ENCODE peak calls at places on chromosomes 16 and 17, in five cellular contexts. A is PC-9, E is hepatocyte, G is uterus, V is K562. S is an unnamed sample.
A peak's percentile ranks its signal among the peaks of the same experiment; 100 is the strongest.

GRCh38 chr17:9202572-9202971 is 181.3 kb downstream of the NTN1 start:
- DNase-seq in G (no peak), A (no peak), V (no peak), E (no peak), S (no peak)

GRCh38 chr17:42459983-42460300 is 1.3 kb downstream of the ATP6V0A1 start:
- DNase-seq in A (peak; percentile 76), V (peak; percentile 27), E (peak; percentile 33), G (no peak), S (no peak)

GRCh38 chr17:56367381-56367780 is 214.1 kb downstream of the ANKFN1 start:
- DNase-seq in V (no peak), A (no peak), G (no peak), E (no peak), S (no peak)

GRCh38 chr17:13002761-13003453 is 14.9 kb downstream of the ELAC2 start:
- DNase-seq in A (no peak), E (peak; percentile 88), V (peak; percentile 46), G (peak; percentile 81), S (peak; percentile 70)

GRCh38 chr17:43043306-43043705 is 18.3 kb downstream of the RND2 start:
- DNase-seq in A (no peak), E (no peak), G (no peak), V (no peak), S (no peak)

GRCh38 chr17:81365601-81366585 is 29.4 kb upstream of the BAHCC1 start:
- DNase-seq in V (peak; percentile 60), E (peak; percentile 66), G (peak; percentile 79), A (peak; percentile 88), S (peak; percentile 89)

GRCh38 chr16:48231675-48232214 is 12.4 kb upstream of the LONP2 start:
- DNase-seq in V (peak; percentile 25), E (peak; percentile 46), G (no peak), A (no peak), S (no peak)

GRCh38 chr16:57371494-57372371 is 557 bp upstream of the CX3CL1 start:
- DNase-seq in A (no peak), E (no peak), G (no peak), V (no peak), S (no peak)

GRCh38 chr16:88681709-88682451 is 4.4 kb downstream of the SNAI3 start:
- DNase-seq in A (no peak), G (no peak), E (no peak), V (no peak), S (peak; percentile 71)

GRCh38 chr16:13907431-13907830 is 12.5 kb upstream of the ERCC4 start:
- DNase-seq in E (no peak), V (no peak), G (no peak), A (no peak), S (no peak)

GRCh38 chr16:26273607-26274006 is 581.8 kb downstream of the HS3ST4 start:
- DNase-seq in V (no peak), A (no peak), E (no peak), G (no peak), S (no peak)
- H3K9me3 ChIP-seq in V (no peaks in the 10 kb centered on the region), A (no peaks in the 10 kb centered on the region), E (no peaks in the 10 kb centered on the region), G (no peaks in the 10 kb centered on the region), S (peaks cover 8% of the 10 kb centered on the region)

GRCh38 chr17:61205931-61206330 is 193.7 kb upstream of the TBX2 start:
- DNase-seq in G (no peak), E (no peak), A (no peak), V (no peak), S (no peak)

GRCh38 chr17:61209099-61209439 is 190.6 kb upstream of the TBX2 start:
- DNase-seq in G (no peak), A (no peak), V (no peak), E (no peak), S (no peak)

GRCh38 chr17:61206922-61207321 is 192.7 kb upstream of the TBX2 start:
- DNase-seq in A (no peak), E (no peak), G (no peak), V (no peak), S (no peak)

GRCh38 chr17:61209524-61209923 is 190.1 kb upstream of the TBX2 start:
- DNase-seq in V (no peak), E (no peak), G (no peak), A (no peak), S (no peak)

DNA sequence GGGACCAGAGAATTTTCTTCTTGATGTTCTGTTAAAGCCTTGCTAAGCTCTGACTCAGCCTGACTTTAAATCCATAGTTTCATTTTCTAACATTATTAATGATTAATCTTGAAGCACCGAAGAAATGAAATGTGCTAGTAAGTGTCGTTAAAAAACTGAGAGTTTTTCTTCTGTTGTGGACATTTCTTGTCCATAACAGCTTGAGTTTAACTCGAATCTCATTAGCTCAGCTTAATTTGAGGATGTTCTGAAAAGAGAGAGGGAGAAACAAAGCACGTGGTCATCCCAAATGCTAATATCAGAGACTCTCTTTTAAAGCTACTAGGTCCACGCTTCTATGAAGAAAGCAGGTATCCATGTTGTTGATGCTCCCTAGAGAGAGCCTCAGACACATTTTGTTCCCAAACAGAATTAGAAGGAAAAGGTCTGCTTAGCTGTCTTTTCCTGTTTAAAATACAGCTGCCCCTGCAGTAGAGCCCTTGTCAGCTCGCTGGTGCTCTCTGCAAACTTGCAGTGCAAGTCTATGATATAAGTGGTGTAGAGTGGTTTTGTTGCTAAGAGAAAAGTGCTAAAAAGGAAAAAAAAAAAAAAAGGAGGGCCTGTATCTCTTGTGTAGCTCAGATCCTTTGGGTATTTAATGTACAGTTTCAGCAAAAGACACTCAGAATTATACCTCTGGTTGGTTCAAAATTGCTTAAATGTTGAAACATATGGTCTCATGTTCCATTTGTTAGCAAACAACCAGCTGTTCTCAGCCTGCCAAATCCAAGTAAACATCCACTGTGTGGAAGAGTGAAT is 191.1 kb upstream of the TBX2 start:
- DNase-seq in V (no peak), G (no peak), E (peak; percentile 26), A (no peak), S (no peak)
- H3K27ac ChIP-seq in V (no peak overlapping the region), G (peak overlapping the region; percentile 68), E (peak overlapping the region; percentile 81), A (no peak overlapping the region), S (peak overlapping the region; percentile 53)

DNA sequence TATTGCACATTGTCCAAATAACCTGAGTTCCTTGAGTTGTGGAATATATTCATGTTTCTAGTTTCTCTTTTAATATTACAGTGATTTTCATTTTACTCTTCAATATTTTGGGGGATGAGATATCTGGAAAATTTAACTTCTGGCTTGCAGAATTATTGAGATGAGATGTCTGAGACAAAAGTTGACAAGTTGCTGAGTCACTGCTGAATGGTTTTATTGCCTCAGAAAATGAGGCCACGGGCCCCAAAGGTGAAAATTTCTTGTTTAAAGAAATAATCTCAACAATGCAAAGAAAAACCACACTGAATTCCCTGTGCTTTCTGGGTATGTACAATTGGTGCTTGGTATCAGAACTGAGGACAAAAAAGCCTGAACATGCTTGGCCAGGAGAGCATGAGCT is 129.2 kb upstream of the TOM1L1 start:
- DNase-seq in G (no peak), E (peak; percentile 7), A (no peak), V (no peak), S (no peak)
- H3K4me3 ChIP-seq in G (no peak overlapping the region), E (no peak overlapping the region), A (no peak overlapping the region), V (no peak overlapping the region), S (no peak overlapping the region)

GRCh38 chr17:22131740-22132139 is 439.4 kb downstream of the KCNJ18 start:
- DNase-seq in V (no peak), E (no peak), G (no peak), A (no peak), S (no peak)
- H3K9me3 ChIP-seq in V (no peaks in the 10 kb centered on the region), E (peaks cover 5% of the 10 kb centered on the region), G (peaks cover 3% of the 10 kb centered on the region), A (no peaks in the 10 kb centered on the region), S (no peaks in the 10 kb centered on the region)

DNA sequence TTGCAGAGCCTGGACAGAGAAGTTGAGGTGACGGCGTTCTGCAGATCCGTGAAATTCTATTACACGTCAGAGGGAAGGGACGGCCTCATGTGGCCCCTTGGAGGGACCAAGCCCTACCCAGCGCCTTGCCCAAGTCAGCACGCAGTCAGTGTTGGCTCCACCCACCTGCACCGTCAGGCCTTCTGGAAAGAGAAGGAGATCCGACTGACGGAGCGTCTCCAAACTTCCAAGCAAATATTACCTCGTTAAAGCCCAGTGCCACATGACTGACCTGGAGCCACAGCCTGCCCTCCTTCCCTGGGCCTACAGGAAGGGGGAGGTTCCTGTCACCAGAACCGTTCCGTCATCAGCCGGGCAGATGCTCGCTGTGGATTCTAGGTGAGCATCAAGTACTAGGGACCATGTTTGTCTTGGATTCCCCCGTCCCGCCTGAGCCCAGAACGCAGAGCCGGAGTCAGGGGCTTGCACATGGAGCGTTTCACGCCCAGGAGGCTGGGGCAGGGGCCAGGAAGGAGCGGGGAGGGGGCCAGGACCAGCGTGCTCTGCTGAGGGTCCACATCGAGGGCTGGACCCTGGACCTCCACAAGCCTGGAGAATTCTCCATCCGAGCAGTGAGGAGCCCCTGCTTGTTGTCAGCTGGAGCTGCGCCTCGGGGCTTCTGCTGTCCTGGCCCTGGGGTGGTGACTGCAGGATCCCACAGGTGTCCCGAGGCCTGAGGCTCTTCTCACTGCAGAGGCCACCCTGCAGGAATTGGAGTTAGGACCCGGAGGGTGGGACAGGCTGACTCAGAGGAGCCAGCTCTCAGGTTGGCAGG is 22.6 kb upstream of the METRNL start:
- DNase-seq in G (peak; percentile 50), V (no peak), E (no peak), A (no peak), S (no peak)
- H3K27ac ChIP-seq in G (peak overlapping the region; percentile 82), V (no peak overlapping the region), E (no peak overlapping the region), A (no peak overlapping the region), S (no peak overlapping the region)

GRCh38 chr16:75622762-75623605 is at the start of gene ADAT1:
- DNase-seq in A (peak; percentile 94), E (peak; percentile 99), G (peak; percentile 98), V (peak; percentile 92), S (peak; percentile 98)
- H3K4me3 ChIP-seq in A (peak within 1 kb of the TSS; percentile 88), E (peak within 1 kb of the TSS; percentile 34), G (peak within 1 kb of the TSS; percentile 59), V (peak within 1 kb of the TSS; percentile 62), S (peak within 1 kb of the TSS; percentile 77)

GRCh38 chr16:72419638-72420037 is 247.7 kb upstream of the PMFBP1 start:
- DNase-seq in G (no peak), V (no peak), E (no peak), A (no peak), S (no peak)

GRCh38 chr16:72424776-72425175 is 252.8 kb upstream of the PMFBP1 start:
- DNase-seq in E (no peak), G (no peak), A (no peak), V (no peak), S (no peak)

GRCh38 chr16:72425571-72426341 is 253.8 kb upstream of the PMFBP1 start:
- DNase-seq in A (no peak), G (no peak), V (no peak), E (no peak), S (no peak)

GRCh38 chr16:72426416-72426815 is 254.5 kb upstream of the PMFBP1 start:
- DNase-seq in E (no peak), V (no peak), G (no peak), A (no peak), S (no peak)

DNA sequence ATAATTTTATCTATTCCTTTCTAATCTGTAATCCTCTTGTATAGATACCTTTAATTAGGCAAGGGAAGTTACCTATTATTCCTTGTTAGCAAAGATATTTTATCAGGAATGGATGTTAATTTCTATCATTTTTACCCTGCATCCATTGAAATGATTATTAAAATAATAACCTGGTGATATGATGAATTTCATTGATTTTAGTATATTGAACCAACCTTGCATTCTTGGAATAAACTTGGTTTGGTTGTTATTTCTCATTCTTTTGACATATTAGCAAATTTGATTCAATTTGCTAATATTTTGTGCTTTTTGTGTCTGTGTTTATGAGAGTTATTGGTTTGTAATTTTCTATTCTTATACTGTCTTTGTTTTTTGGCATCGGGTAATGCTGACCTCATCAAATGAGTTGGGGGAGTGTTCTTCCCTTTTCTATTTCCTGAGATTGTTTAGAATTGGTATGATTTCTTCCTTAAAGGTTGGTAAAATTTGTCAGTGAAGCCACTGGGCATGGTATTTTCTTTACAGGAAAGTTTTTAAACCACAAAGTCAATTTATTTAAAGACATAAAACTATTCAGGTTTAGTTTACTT is 250.4 kb upstream of the PMFBP1 start:
- DNase-seq in E (no peak), A (no peak), G (no peak), V (no peak), S (no peak)
- H3K9me3 ChIP-seq in E (peaks cover 16% of the 10 kb centered on the region), A (peaks cover 15% of the 10 kb centered on the region), G (peaks cover 3% of the 10 kb centered on the region), V (no peaks in the 10 kb centered on the region), S (no peaks in the 10 kb centered on the region)